ENCODE peak calls at places on chromosomes 3 and 15, in six cellular contexts. C is sigmoid colon, Z is A549, F is hepatocyte, Y is mucosa of descending colon, L is H7. A is an unnamed sample.
A peak's percentile ranks its signal among the peaks of the same experiment; 100 is the strongest.

GRCh38 chr3:10816863-10817253 is 830 bp downstream of the SLC6A11 start:
- DNase-seq in C (no peak), Z (no peak), F (no peak), Y (no peak), L (no peak), A (no peak)

GRCh38 chr3:18100126-18100525 is 325.0 kb downstream of the SATB1 start:
- DNase-seq in C (no peak), Z (no peak), F (no peak), Y (no peak), L (no peak), A (no peak)

GRCh38 chr3:69181592-69182211 is 59.3 kb upstream of the LMOD3 start:
- DNase-seq in C (no peak), Z (peak; percentile 35), F (peak; percentile 48), Y (no peak), L (no peak), A (peak; percentile 31)

GRCh38 chr3:123791417-123791816 is 92.7 kb downstream of the MYLK start:
- DNase-seq in C (no peak), Z (no peak), F (no peak), Y (no peak), L (no peak), A (peak; percentile 23)

GRCh38 chr3:96192951-96193350 is 621.4 kb upstream of the EPHA6 start:
- DNase-seq in C (no peak), Z (no peak), F (no peak), Y (no peak), L (no peak), A (no peak)

GRCh38 chr3:48656061-48656840 is 6.4 kb downstream of the CELSR3 start:
- DNase-seq in C (peak; percentile 89), Z (peak; percentile 81), F (peak; percentile 90), Y (peak; percentile 87), L (peak; percentile 99), A (no peak)

GRCh38 chr3:50926868-50927267 is 252.1 kb downstream of the DOCK3 start:
- DNase-seq in C (no peak), Z (no peak), F (no peak), Y (no peak), L (peak; percentile 11), A (no peak)

GRCh38 chr3:58526124-58526957 is 10.6 kb downstream of the ACOX2 start:
- DNase-seq in C (no peak), Z (peak; percentile 85), F (peak; percentile 65), Y (no peak), L (peak; percentile 67), A (peak; percentile 39)

GRCh38 chr3:89139901-89140300 is 32.5 kb downstream of the EPHA3 start:
- DNase-seq in C (no peak), Z (no peak), F (no peak), Y (no peak), L (no peak), A (no peak)

GRCh38 chr3:183224581-183224980 is 28.5 kb upstream of the B3GNT5 start:
- DNase-seq in C (no peak), Z (no peak), F (no peak), Y (no peak), L (no peak), A (no peak)

GRCh38 chr3:123165163-123165562 is 36.6 kb upstream of the SEC22A start:
- DNase-seq in C (no peak), Z (no peak), F (no peak), Y (no peak), L (no peak), A (no peak)

GRCh38 chr15:76342382-76343201 is 6.0 kb downstream of the ISL2 start:
- DNase-seq in C (peak; percentile 86), Z (no peak), F (peak; percentile 44), Y (peak; percentile 47), L (peak; percentile 96), A (no peak)
- H3K4me3 ChIP-seq in C (no peak overlapping the region), Z (no peak overlapping the region), F (no peak overlapping the region), Y (no peak overlapping the region), L (peak overlapping the region; percentile 25), A (no peak overlapping the region)

DNA sequence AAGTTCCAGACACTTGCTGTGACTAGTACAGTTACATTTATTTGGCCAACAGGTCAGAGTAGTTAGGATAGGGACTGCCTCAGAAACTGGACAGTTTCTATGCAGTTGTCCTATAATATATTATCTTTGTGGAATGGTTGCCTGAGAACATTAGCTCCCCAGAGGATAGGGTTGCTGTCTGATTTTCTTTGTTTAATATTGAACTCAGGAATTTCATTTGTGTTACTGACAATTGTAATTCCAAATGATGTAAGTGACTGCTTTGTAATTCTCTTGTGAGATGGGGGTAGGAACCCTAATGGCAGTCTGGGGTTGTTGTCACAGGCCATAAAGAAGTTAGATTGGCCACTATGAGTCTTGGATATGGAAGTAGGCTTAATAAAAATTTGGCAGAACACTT is 2.2 kb downstream of the NXPE3 start:
- DNase-seq in C (no peak), Z (peak; percentile 3), F (no peak), Y (no peak), L (peak; percentile 22), A (peak; percentile 15)
- H3K4me3 ChIP-seq in C (no peak overlapping the region), Z (peak overlapping the region; percentile 68), F (no peak overlapping the region), Y (no peak overlapping the region), L (no peak overlapping the region), A (peak overlapping the region; percentile 88)

DNA sequence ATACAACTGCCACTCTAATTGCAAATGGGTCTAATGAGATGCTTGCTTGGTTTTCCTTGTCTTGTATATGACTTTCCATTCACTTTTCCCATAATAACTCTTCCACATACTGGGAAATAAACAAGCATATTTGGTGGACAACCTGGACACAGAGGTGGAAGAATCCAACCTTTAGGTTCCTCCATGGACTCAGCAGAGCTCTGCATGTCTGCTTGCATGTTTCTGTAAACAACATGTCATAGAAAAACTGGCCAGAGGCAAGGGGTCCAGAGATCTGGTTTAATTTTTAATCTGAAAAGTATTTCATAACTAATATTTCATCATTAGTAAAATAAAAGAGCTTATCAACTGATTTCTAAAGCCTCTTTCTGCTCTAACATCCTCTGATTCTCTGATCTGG is 30.2 kb downstream of the GOLIM4 start:
- DNase-seq in C (no peak), Z (no peak), F (no peak), Y (no peak), L (no peak), A (no peak)
- H3K4me3 ChIP-seq in C (no peak overlapping the region), Z (no peak overlapping the region), F (no peak overlapping the region), Y (no peak overlapping the region), L (no peak overlapping the region), A (no peak overlapping the region)

GRCh38 chr15:68229386-68230156 is at the start of gene CLN6:
- DNase-seq in C (peak; percentile 90), Z (peak; percentile 83), F (peak; percentile 93), Y (peak; percentile 82), L (peak; percentile 99), A (peak; percentile 83)

GRCh38 chr15:68230157-68231100 is 901 bp upstream of the CLN6 start:
- DNase-seq in C (no peak), Z (no peak), F (no peak), Y (peak; percentile 56), L (no peak), A (no peak)

GRCh38 chr15:68228971-68229385 is 550 bp downstream of the CLN6 start:
- DNase-seq in C (no peak), Z (peak; percentile 19), F (peak; percentile 15), Y (peak; percentile 29), L (no peak), A (no peak)

GRCh38 chr15:68228143-68228970 is 1.2 kb downstream of the CLN6 start:
- DNase-seq in C (no peak), Z (peak; percentile 26), F (no peak), Y (peak; percentile 24), L (no peak), A (peak; percentile 50)

DNA sequence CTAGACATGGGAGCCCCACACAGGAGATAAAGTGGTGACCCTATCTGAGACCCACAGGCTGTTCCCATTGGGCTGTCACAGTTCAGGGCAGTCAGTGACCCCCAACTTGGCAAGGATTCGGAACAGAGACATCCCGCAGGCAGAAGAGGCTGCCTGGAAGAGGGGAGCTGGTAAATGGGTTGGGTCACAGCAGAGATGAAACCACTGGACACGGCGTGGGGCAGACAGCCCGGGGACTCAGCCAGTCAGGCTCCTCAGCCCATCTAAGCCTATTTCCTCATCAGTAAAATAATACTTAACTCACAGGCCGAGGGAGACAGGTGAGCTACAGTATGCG is 1.8 kb downstream of the CLN6 start:
- DNase-seq in C (no peak), Z (no peak), F (no peak), Y (no peak), L (no peak), A (no peak)
- H3K4me3 ChIP-seq in C (no peak overlapping the region), Z (peak overlapping the region; percentile 67), F (peak overlapping the region; percentile 97), Y (no peak overlapping the region), L (peak overlapping the region; percentile 85), A (peak overlapping the region; percentile 99)

A was measured in SJCRH30.